ENCODE peak calls at places on chromosomes 11 and 22, in eight cellular contexts. One of them, this sample, is unnamed.

GRCh38 chr11:95892892-95893570 is 30.9 kb downstream of the MTMR2 start:
- DNase-seq in mesendoderm: no peak
- DNase-seq in esophagus squamous epithelium: no peak
- DNase-seq in GM12864: no peak
- DNase-seq in kidney: no peak
- DNase-seq in psoas muscle: no peak
- DNase-seq in choroid plexus epithelial cell: no peak
- DNase-seq in lower leg skin: no peak
- DNase-seq in this sample: no peak

GRCh38 chr11:113457784-113458183 is 17.4 kb downstream of the DRD2 start:
- DNase-seq in kidney: no peak
- DNase-seq in lower leg skin: no peak
- DNase-seq in GM12864: no peak
- DNase-seq in mesendoderm: peak
- DNase-seq in psoas muscle: no peak
- DNase-seq in esophagus squamous epithelium: no peak
- DNase-seq in choroid plexus epithelial cell: no peak
- DNase-seq in this sample: no peak

GRCh38 chr11:105609832-105610781 is at the start of gene GRIA4:
- DNase-seq in esophagus squamous epithelium: no peak
- DNase-seq in mesendoderm: peak
- DNase-seq in choroid plexus epithelial cell: peak
- DNase-seq in GM12864: no peak
- DNase-seq in kidney: peak
- DNase-seq in psoas muscle: peak
- DNase-seq in lower leg skin: no peak
- DNase-seq in this sample: no peak

GRCh38 chr11:115379528-115379927 is 124.7 kb downstream of the CADM1 start:
- DNase-seq in lower leg skin: no peak
- DNase-seq in GM12864: peak
- DNase-seq in choroid plexus epithelial cell: no peak
- DNase-seq in kidney: no peak
- DNase-seq in mesendoderm: no peak
- DNase-seq in esophagus squamous epithelium: no peak
- DNase-seq in psoas muscle: no peak
- DNase-seq in this sample: no peak

GRCh38 chr11:90587896-90588295 is 365.0 kb upstream of the CHORDC1 start:
- DNase-seq in psoas muscle: no peak
- DNase-seq in lower leg skin: no peak
- DNase-seq in mesendoderm: no peak
- DNase-seq in kidney: no peak
- DNase-seq in GM12864: no peak
- DNase-seq in choroid plexus epithelial cell: no peak
- DNase-seq in esophagus squamous epithelium: no peak
- DNase-seq in this sample: no peak

GRCh38 chr11:1513326-1514296 is 27.0 kb upstream of the MOB2 start:
- DNase-seq in esophagus squamous epithelium: no peak
- DNase-seq in lower leg skin: no peak
- DNase-seq in choroid plexus epithelial cell: no peak
- DNase-seq in kidney: peak
- DNase-seq in GM12864: no peak
- DNase-seq in psoas muscle: no peak
- DNase-seq in mesendoderm: no peak
- DNase-seq in this sample: no peak

GRCh38 chr11:5891216-5891800 is 1.7 kb upstream of the OR52E5 start:
- DNase-seq in choroid plexus epithelial cell: peak
- DNase-seq in lower leg skin: no peak
- DNase-seq in esophagus squamous epithelium: no peak
- DNase-seq in GM12864: no peak
- DNase-seq in psoas muscle: no peak
- DNase-seq in kidney: no peak
- DNase-seq in mesendoderm: peak
- DNase-seq in this sample: no peak

GRCh38 chr11:15967966-15968365 is 388.4 kb downstream of the SOX6 start:
- DNase-seq in esophagus squamous epithelium: no peak
- DNase-seq in GM12864: no peak
- DNase-seq in kidney: no peak
- DNase-seq in mesendoderm: no peak
- DNase-seq in lower leg skin: no peak
- DNase-seq in choroid plexus epithelial cell: peak
- DNase-seq in psoas muscle: no peak
- DNase-seq in this sample: no peak

GRCh38 chr11:134643519-134644042 is 231.5 kb upstream of the B3GAT1 start:
- DNase-seq in GM12864: no peak
- DNase-seq in kidney: no peak
- DNase-seq in psoas muscle: no peak
- DNase-seq in lower leg skin: no peak
- DNase-seq in esophagus squamous epithelium: no peak
- DNase-seq in choroid plexus epithelial cell: no peak
- DNase-seq in mesendoderm: no peak
- DNase-seq in this sample: no peak

GRCh38 chr11:13337986-13338436 is 60.4 kb downstream of the BMAL1 start:
- DNase-seq in kidney: no peak
- DNase-seq in mesendoderm: no peak
- DNase-seq in lower leg skin: no peak
- DNase-seq in choroid plexus epithelial cell: peak
- DNase-seq in esophagus squamous epithelium: no peak
- DNase-seq in GM12864: no peak
- DNase-seq in psoas muscle: no peak
- DNase-seq in this sample: no peak

GRCh38 chr22:22706253-22706940 is 62.0 kb downstream of the GGTLC2 start:
- DNase-seq in kidney: no peak
- DNase-seq in mesendoderm: no peak
- DNase-seq in psoas muscle: no peak
- DNase-seq in choroid plexus epithelial cell: no peak
- DNase-seq in esophagus squamous epithelium: no peak
- DNase-seq in GM12864: no peak
- DNase-seq in lower leg skin: no peak
- DNase-seq in this sample: no peak

GRCh38 chr11:127521413-127521812 is 520.8 kb upstream of the KIRREL3 start:
- DNase-seq in choroid plexus epithelial cell: no peak
- DNase-seq in GM12864: no peak
- DNase-seq in kidney: no peak
- DNase-seq in lower leg skin: no peak
- DNase-seq in esophagus squamous epithelium: no peak
- DNase-seq in mesendoderm: no peak
- DNase-seq in psoas muscle: no peak
- DNase-seq in this sample: no peak

GRCh38 chr11:34349882-34350281 is 7.9 kb downstream of the ABTB2 start:
- DNase-seq in GM12864: no peak
- DNase-seq in mesendoderm: no peak
- DNase-seq in lower leg skin: no peak
- DNase-seq in choroid plexus epithelial cell: no peak
- DNase-seq in kidney: no peak
- DNase-seq in esophagus squamous epithelium: no peak
- DNase-seq in psoas muscle: no peak
- DNase-seq in this sample: no peak

GRCh38 chr22:30822216-30823014 is 127.7 kb downstream of the OSBP2 start:
- DNase-seq in esophagus squamous epithelium: no peak
- DNase-seq in mesendoderm: peak
- DNase-seq in lower leg skin: no peak
- DNase-seq in GM12864: no peak
- DNase-seq in psoas muscle: no peak
- DNase-seq in choroid plexus epithelial cell: no peak
- DNase-seq in kidney: no peak
- DNase-seq in this sample: no peak

GRCh38 chr22:37259540-37260029 is 15.5 kb upstream of the RAC2 start:
- DNase-seq in GM12864: no peak
- DNase-seq in choroid plexus epithelial cell: peak
- DNase-seq in kidney: no peak
- DNase-seq in esophagus squamous epithelium: no peak
- DNase-seq in mesendoderm: peak
- DNase-seq in lower leg skin: no peak
- DNase-seq in psoas muscle: no peak
- DNase-seq in this sample: no peak

GRCh38 chr11:118488480-118489109 is 38.7 kb upstream of the TTC36 start:
- DNase-seq in lower leg skin: peak
- DNase-seq in esophagus squamous epithelium: no peak
- DNase-seq in kidney: no peak
- DNase-seq in mesendoderm: peak
- DNase-seq in choroid plexus epithelial cell: peak
- DNase-seq in GM12864: peak
- DNase-seq in psoas muscle: peak
- DNase-seq in this sample: peak

GRCh38 chr11:61062181-61062955 is 39.9 kb upstream of the CD5 start:
- DNase-seq in esophagus squamous epithelium: no peak
- DNase-seq in psoas muscle: no peak
- DNase-seq in mesendoderm: no peak
- DNase-seq in choroid plexus epithelial cell: no peak
- DNase-seq in kidney: no peak
- DNase-seq in GM12864: no peak
- DNase-seq in lower leg skin: no peak
- DNase-seq in this sample: no peak

GRCh38 chr11:102346456-102346747 is 612 bp upstream of the BIRC2 start:
- DNase-seq in mesendoderm: no peak
- DNase-seq in choroid plexus epithelial cell: peak
- DNase-seq in lower leg skin: no peak
- DNase-seq in psoas muscle: no peak
- DNase-seq in GM12864: no peak
- DNase-seq in esophagus squamous epithelium: no peak
- DNase-seq in kidney: no peak
- DNase-seq in this sample: no peak

GRCh38 chr11:123760894-123761293 is 6.6 kb upstream of the OR6X1 start:
- DNase-seq in GM12864: no peak
- DNase-seq in lower leg skin: no peak
- DNase-seq in choroid plexus epithelial cell: no peak
- DNase-seq in psoas muscle: no peak
- DNase-seq in esophagus squamous epithelium: no peak
- DNase-seq in mesendoderm: no peak
- DNase-seq in kidney: no peak
- DNase-seq in this sample: no peak

GRCh38 chr11:83156996-83157754 is at the start of gene PCF11:
- DNase-seq in psoas muscle: no peak
- DNase-seq in mesendoderm: no peak
- DNase-seq in choroid plexus epithelial cell: no peak
- DNase-seq in GM12864: no peak
- DNase-seq in esophagus squamous epithelium: no peak
- DNase-seq in kidney: no peak
- DNase-seq in lower leg skin: no peak
- DNase-seq in this sample: no peak

GRCh38 chr22:41564563-41564962 is 3.8 kb downstream of the CSDC2 start:
- DNase-seq in mesendoderm: no peak
- DNase-seq in kidney: no peak
- DNase-seq in choroid plexus epithelial cell: peak
- DNase-seq in lower leg skin: no peak
- DNase-seq in psoas muscle: no peak
- DNase-seq in GM12864: no peak
- DNase-seq in esophagus squamous epithelium: no peak
- DNase-seq in this sample: no peak

DNA sequence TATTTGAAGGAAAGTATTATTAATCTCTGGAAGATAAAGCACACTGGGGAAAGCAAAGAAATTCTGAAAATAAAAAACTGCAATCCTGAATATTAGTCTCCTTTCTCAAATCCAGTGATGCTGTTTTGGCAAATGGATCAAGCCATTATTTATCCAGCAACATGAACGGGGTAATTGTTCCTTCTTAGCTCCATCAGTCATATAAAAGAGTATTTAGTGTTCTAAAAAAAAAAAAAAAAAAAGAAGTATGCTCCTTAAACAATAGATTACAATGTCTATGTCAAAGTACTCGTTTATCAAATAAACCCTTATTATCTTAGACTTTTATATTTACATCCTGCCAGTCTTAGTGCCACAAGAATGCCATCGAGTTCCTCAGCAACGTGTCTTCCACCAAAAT is 1.3 kb downstream of the RDX start:
- DNase-seq in choroid plexus epithelial cell: no peak
- DNase-seq in mesendoderm: no peak
- DNase-seq in kidney: no peak
- DNase-seq in esophagus squamous epithelium: no peak
- DNase-seq in GM12864: no peak
- DNase-seq in lower leg skin: no peak
- DNase-seq in psoas muscle: no peak
- DNase-seq in this sample: no peak
- H3K4me3 ChIP-seq in choroid plexus epithelial cell: peak
- H3K4me3 ChIP-seq in mesendoderm: peak
- H3K4me3 ChIP-seq in kidney: peak
- H3K4me3 ChIP-seq in esophagus squamous epithelium: peak
- H3K4me3 ChIP-seq in GM12864: peak
- H3K4me3 ChIP-seq in lower leg skin: no peak
- H3K4me3 ChIP-seq in psoas muscle: peak
- H3K4me3 ChIP-seq in this sample: no peak

GRCh38 chr22:50252081-50253045 is 1.3 kb upstream of the HDAC10 start:
- DNase-seq in choroid plexus epithelial cell: peak
- DNase-seq in mesendoderm: peak
- DNase-seq in kidney: peak
- DNase-seq in GM12864: no peak
- DNase-seq in esophagus squamous epithelium: no peak
- DNase-seq in psoas muscle: peak
- DNase-seq in lower leg skin: peak
- DNase-seq in this sample: peak
- H3K4me3 ChIP-seq in choroid plexus epithelial cell: no peak
- H3K4me3 ChIP-seq in mesendoderm: no peak
- H3K4me3 ChIP-seq in kidney: no peak
- H3K4me3 ChIP-seq in GM12864: no peak
- H3K4me3 ChIP-seq in esophagus squamous epithelium: peak
- H3K4me3 ChIP-seq in psoas muscle: no peak
- H3K4me3 ChIP-seq in lower leg skin: no peak
- H3K4me3 ChIP-seq in this sample: peak

GRCh38 chr11:47589504-47590025 is 3.1 kb downstream of the FAM180B start:
- DNase-seq in mesendoderm: no peak
- DNase-seq in choroid plexus epithelial cell: no peak
- DNase-seq in kidney: peak
- DNase-seq in lower leg skin: no peak
- DNase-seq in esophagus squamous epithelium: no peak
- DNase-seq in GM12864: no peak
- DNase-seq in psoas muscle: no peak
- DNase-seq in this sample: no peak
- H3K4me3 ChIP-seq in mesendoderm: no peak
- H3K4me3 ChIP-seq in choroid plexus epithelial cell: peak
- H3K4me3 ChIP-seq in kidney: peak
- H3K4me3 ChIP-seq in lower leg skin: no peak
- H3K4me3 ChIP-seq in esophagus squamous epithelium: peak
- H3K4me3 ChIP-seq in GM12864: no peak
- H3K4me3 ChIP-seq in psoas muscle: peak
- H3K4me3 ChIP-seq in this sample: no peak

DNA sequence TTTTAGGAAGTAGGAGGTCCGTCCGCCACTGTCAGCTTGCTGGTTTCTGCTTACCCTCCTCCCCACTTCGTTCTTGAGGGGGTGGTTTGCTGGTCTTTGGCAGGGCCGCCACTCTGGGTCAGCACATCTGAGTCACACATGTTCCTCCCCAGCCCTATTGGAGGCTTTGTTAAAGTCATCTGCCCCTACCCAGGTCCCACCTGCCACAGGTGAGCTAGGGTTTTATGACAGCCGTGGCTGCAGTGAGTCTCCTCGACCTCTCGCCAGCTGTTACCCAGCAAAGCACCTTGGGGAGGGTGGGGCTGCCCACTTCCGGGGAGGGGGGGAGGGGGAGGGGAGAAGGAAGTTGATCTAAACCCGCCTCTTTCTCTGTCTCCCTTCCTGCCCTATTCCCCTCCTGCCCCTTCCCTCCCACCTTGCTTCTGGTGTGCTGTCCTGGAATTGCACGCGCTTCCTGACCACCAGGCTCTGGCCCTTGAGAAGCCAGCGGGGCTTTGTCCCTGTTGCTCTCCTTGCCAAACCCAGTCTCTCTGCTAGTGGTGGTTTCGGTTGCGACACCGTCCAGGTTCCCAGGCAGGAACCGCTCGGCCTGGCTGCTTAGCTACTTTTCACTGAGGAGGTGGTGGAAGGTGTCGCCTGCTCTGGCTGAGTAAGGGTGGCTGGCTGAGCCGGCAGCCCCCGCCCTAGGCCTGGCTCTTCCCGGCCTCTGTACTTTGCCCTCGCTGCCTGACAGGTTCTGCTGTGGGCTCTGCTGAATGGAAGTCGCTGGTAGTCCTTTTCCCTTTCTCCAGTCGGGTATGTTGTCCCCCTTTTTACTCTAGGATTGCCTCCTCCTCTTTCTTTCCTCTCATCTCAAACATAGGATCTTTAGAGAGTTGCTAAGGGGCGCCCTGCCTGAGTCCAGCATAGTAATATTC is 28.5 kb downstream of the RCOR2 start:
- DNase-seq in mesendoderm: peak
- DNase-seq in GM12864: no peak
- DNase-seq in psoas muscle: peak
- DNase-seq in kidney: peak
- DNase-seq in lower leg skin: peak
- DNase-seq in esophagus squamous epithelium: no peak
- DNase-seq in choroid plexus epithelial cell: peak
- DNase-seq in this sample: peak
- H3K4me3 ChIP-seq in mesendoderm: no peak
- H3K4me3 ChIP-seq in GM12864: no peak
- H3K4me3 ChIP-seq in psoas muscle: peak
- H3K4me3 ChIP-seq in kidney: peak
- H3K4me3 ChIP-seq in lower leg skin: no peak
- H3K4me3 ChIP-seq in esophagus squamous epithelium: peak
- H3K4me3 ChIP-seq in choroid plexus epithelial cell: peak
- H3K4me3 ChIP-seq in this sample: peak